ENCODE peak calls at places on chromosomes 1 and 21, in seven cellular contexts. W is retina; Z is activated naive CD4-positive, alpha-beta T cell treated with anti-CD3 and anti-CD28 coated beads, Interleukin-2, amount 10 ng/mL, durations not matched to agents 7 days and 5 days; E is activated CD4-positive, alpha-beta T cell treated with anti-CD3 and anti-CD28 coated beads, Interleukin-2, amount 10 ng/mL, durations not matched to agents 24 days and 14 days; I is substantia nigra; D is GM18507; X is GM12892. S is an unnamed sample.

GRCh38 chr1:66788231-66788939 is 12.7 kb downstream of the INSL5 start:
- DNase-seq in Z (peak), D (no peak), X (no peak), W (no peak), E (peak), I (no peak), S (peak)

GRCh38 chr1:64898107-64898861 is 68.1 kb downstream of the JAK1 start:
- DNase-seq in E (no peak), W (no peak), D (peak), X (no peak), Z (no peak), I (no peak), S (peak)

GRCh38 chr21:25298512-25299491 is 308.5 kb downstream of the MRPL39 start:
- DNase-seq in Z (no peak), E (no peak), I (no peak), D (peak), W (no peak), X (no peak), S (no peak)

GRCh38 chr1:28886731-28887417 is 27.5 kb upstream of the EPB41 start:
- DNase-seq in Z (peak), E (peak), X (peak), D (peak), I (peak), W (peak), S (peak)

GRCh38 chr21:38960251-38960650 is 154.5 kb downstream of the ETS2 start:
- DNase-seq in Z (no peak), W (no peak), I (no peak), X (no peak), E (no peak), D (no peak), S (no peak)

GRCh38 chr1:200874694-200875093 is 1.9 kb downstream of the GPR25 start:
- DNase-seq in X (no peak), E (peak), Z (no peak), D (no peak), I (no peak), W (no peak), S (no peak)

GRCh38 chr1:221274373-221274772 is 395.1 kb downstream of the HLX start:
- DNase-seq in D (no peak), W (peak), E (no peak), I (no peak), Z (no peak), X (no peak), S (no peak)

GRCh38 chr21:42010507-42011493 is 640 bp upstream of the ZBTB21 start:
- DNase-seq in I (no peak), E (peak), X (peak), W (peak), D (no peak), Z (peak), S (peak)

GRCh38 chr21:15809818-15810217 is 80.0 kb downstream of the USP25 start:
- DNase-seq in X (no peak), D (no peak), E (no peak), Z (no peak), I (no peak), W (no peak), S (no peak)

GRCh38 chr1:13781907-13782633 is 82.1 kb downstream of the PRDM2 start:
- DNase-seq in Z (no peak), I (no peak), D (no peak), E (no peak), W (no peak), X (no peak), S (no peak)

GRCh38 chr21:34933609-34934345 is 115.3 kb downstream of the RUNX1 start:
- DNase-seq in W (no peak), E (peak), I (no peak), D (peak), Z (peak), X (no peak), S (peak)

GRCh38 chr1:110783292-110783918 is 89.5 kb upstream of the CD53 start:
- DNase-seq in I (no peak), W (peak), Z (peak), E (peak), D (no peak), X (no peak), S (peak)

GRCh38 chr21:17803536-17803935 is 15.6 kb downstream of the C21orf91 start:
- DNase-seq in Z (no peak), W (no peak), D (no peak), E (no peak), X (no peak), I (no peak), S (no peak)

GRCh38 chr21:15010645-15011044 is 54.2 kb downstream of the NRIP1 start:
- DNase-seq in Z (no peak), X (no peak), E (no peak), D (no peak), W (no peak), I (no peak), S (no peak)

GRCh38 chr1:7705048-7705907 is 65.8 kb upstream of the VAMP3 start:
- DNase-seq in X (no peak), Z (peak), D (no peak), E (peak), I (no peak), W (peak), S (peak)

GRCh38 chr1:178494569-178494971 is 2.2 kb downstream of the CLEC20A start:
- DNase-seq in X (no peak), E (no peak), Z (no peak), I (no peak), D (no peak), W (no peak), S (peak)

GRCh38 chr1:2382621-2383361 is 8.6 kb downstream of the MORN1 start:
- DNase-seq in E (peak), I (no peak), Z (peak), W (peak), D (peak), X (no peak), S (peak)

GRCh38 chr1:158101944-158102343 is 78.8 kb upstream of the CD1D start:
- DNase-seq in I (no peak), X (no peak), Z (no peak), E (no peak), D (no peak), W (no peak), S (no peak)

GRCh38 chr1:23914921-23915320 is 1.8 kb upstream of the CNR2 start:
- DNase-seq in I (no peak), E (no peak), W (no peak), Z (no peak), D (no peak), X (no peak), S (no peak)

GRCh38 chr1:58650141-58650540 is 49.7 kb downstream of the MYSM1 start:
- DNase-seq in X (no peak), Z (no peak), W (no peak), D (no peak), E (no peak), I (no peak), S (no peak)

GRCh38 chr1:78408830-78409229 is 81.9 kb upstream of the PTGFR start:
- DNase-seq in E (no peak), Z (no peak), D (no peak), I (no peak), X (no peak), W (no peak), S (no peak)

GRCh38 chr1:210132582-210132981 is 100.0 kb upstream of the SERTAD4 start:
- DNase-seq in I (no peak), E (no peak), D (no peak), Z (no peak), W (no peak), X (no peak), S (no peak)

GRCh38 chr1:166189126-166189525 is 22.3 kb upstream of the FAM78B start:
- DNase-seq in W (no peak), D (no peak), Z (no peak), E (no peak), I (no peak), X (no peak), S (no peak)

GRCh38 chr1:229579101-229579651 is 20.7 kb upstream of the ABCB10 start:
- DNase-seq in Z (no peak), W (peak), E (no peak), I (peak), D (no peak), X (peak), S (no peak)

GRCh38 chr1:55474168-55474786 is 259.1 kb upstream of the USP24 start:
- DNase-seq in I (no peak), Z (no peak), D (no peak), E (no peak), W (no peak), X (no peak), S (no peak)

GRCh38 chr1:23029337-23029736 is 10.1 kb downstream of the KDM1A start:
- DNase-seq in Z (no peak), D (no peak), W (no peak), X (no peak), E (no peak), I (no peak), S (no peak)

GRCh38 chr1:167808690-167809089 is 86.9 kb downstream of the MPZL1 start:
- DNase-seq in W (no peak), X (no peak), Z (no peak), I (no peak), D (no peak), E (no peak), S (no peak)

GRCh38 chr21:31278511-31279155 is 65.4 kb downstream of the TIAM1 start:
- DNase-seq in Z (no peak), W (no peak), I (no peak), X (no peak), D (no peak), E (no peak), S (no peak)

GRCh38 chr1:185693654-185694053 is 40.5 kb upstream of the HMCN1 start:
- DNase-seq in D (no peak), I (no peak), Z (no peak), W (no peak), E (no peak), X (no peak), S (no peak)

GRCh38 chr1:163509126-163509525 is 187.4 kb downstream of the NUF2 start:
- DNase-seq in Z (no peak), E (no peak), D (no peak), X (no peak), W (no peak), I (no peak), S (no peak)

GRCh38 chr1:97581614-97582051 is 339.2 kb downstream of the DPYD start:
- DNase-seq in Z (no peak), E (no peak), D (no peak), W (no peak), I (no peak), X (no peak), S (no peak)

GRCh38 chr1:180131510-180131909 is 23.2 kb upstream of the QSOX1 start:
- DNase-seq in E (no peak), Z (no peak), X (no peak), W (no peak), I (no peak), D (no peak), S (no peak)

GRCh38 chr1:66374561-66375111 is 159.3 kb upstream of the SGIP1 start:
- DNase-seq in E (peak), I (no peak), W (no peak), X (no peak), D (no peak), Z (no peak), S (peak)

GRCh38 chr21:39011911-39012310 is 171.3 kb downstream of the PSMG1 start:
- DNase-seq in E (no peak), W (no peak), X (no peak), I (no peak), D (no peak), Z (no peak), S (no peak)